ENCODE peak calls at places on chromosomes 5 and 9, in four cellular contexts. C is MCF 10A; X is COLO829; K is stimulated activated CD4-positive, alpha-beta T cell treated with anti-CD3 and anti-CD28 coated beads, Interleukin-2, amount 100 ng/mL, for 48 hours. S is an unnamed sample.

GRCh38 chr5:93503598-93504067 is 77.4 kb downstream of the NR2F1-AS1 start:
- DNase-seq in C (peak), X (no peak), K (no peak), S (peak)

GRCh38 chr9:10479172-10479571 is 133.6 kb downstream of the PTPRD start:
- DNase-seq in K (no peak), C (peak), X (peak), S (no peak)

GRCh38 chr5:104606258-104606829 is 1043.8 kb upstream of the NUDT12 start:
- DNase-seq in C (no peak), K (no peak), X (no peak), S (no peak)

GRCh38 chr9:76560481-76560891 is 101.5 kb downstream of the GCNT1 start:
- DNase-seq in X (peak), K (no peak), C (peak), S (no peak)

GRCh38 chr9:34976441-34976840 is 13.1 kb upstream of the DNAJB5 start:
- DNase-seq in K (no peak), X (no peak), C (no peak), S (no peak)

GRCh38 chr9:4143951-4144717 is 155.7 kb downstream of the GLIS3 start:
- DNase-seq in K (no peak), X (no peak), C (no peak), S (peak)

GRCh38 chr5:13029211-13029610 is 915.3 kb downstream of the DNAH5 start:
- DNase-seq in C (no peak), X (no peak), K (no peak), S (no peak)

GRCh38 chr5:127080001-127080478 is 6.7 kb upstream of the C5orf63 start:
- DNase-seq in X (no peak), K (no peak), C (peak), S (peak)

GRCh38 chr5:61816585-61817450 is 484.8 kb downstream of the ZSWIM6 start:
- DNase-seq in C (no peak), X (no peak), K (no peak), S (no peak)

GRCh38 chr9:129774791-129775149 is 21.9 kb upstream of the PTGES start:
- DNase-seq in C (no peak), X (no peak), K (no peak), S (no peak)

GRCh38 chr5:14364576-14365472 is 216.8 kb upstream of the OTULINL start:
- DNase-seq in K (peak), X (no peak), C (peak), S (peak)

S was measured in foreskin keratinocyte.